ENCODE peak calls at places on chromosomes 11 and 22, in five cellular contexts. L is Peyer's patch, K is OCI-LY7, O is PC-3, J is uterus. E is an unnamed sample.

GRCh38 chr11:70729949-70730348 is 331.6 kb downstream of the CTTN start:
- DNase-seq in K (no peak), J (no peak), O (no peak), L (no peak), E (no peak)

GRCh38 chr11:23313001-23313400 is 452.7 kb upstream of the CCDC179 start:
- DNase-seq in K (no peak), O (no peak), J (no peak), L (no peak), E (no peak)

GRCh38 chr11:32311351-32312077 is 123.8 kb downstream of the WT1 start:
- DNase-seq in J (no peak), L (no peak), O (peak; percentile 13), K (no peak), E (no peak)

GRCh38 chr11:225734-226453 is 10.2 kb downstream of the SIRT3 start:
- DNase-seq in K (no peak), J (no peak), L (no peak), O (no peak), E (no peak)

GRCh38 chr11:88575876-88576275 is 238.3 kb upstream of the CTSC start:
- DNase-seq in O (no peak), K (no peak), J (no peak), L (no peak), E (no peak)

GRCh38 chr11:126391970-126392637 is 36.6 kb downstream of the ST3GAL4 start:
- DNase-seq in O (no peak), L (no peak), K (peak; percentile 38), J (no peak), E (no peak)

GRCh38 chr11:34166806-34167740 is 61.6 kb downstream of the NAT10 start:
- DNase-seq in L (no peak), O (no peak), J (no peak), K (no peak), E (no peak)

GRCh38 chr11:76161261-76161961 is 44.9 kb downstream of the WNT11 start:
- DNase-seq in O (no peak), K (no peak), L (no peak), J (no peak), E (no peak)

GRCh38 chr11:131637469-131638175 is 267.2 kb downstream of the NTM start:
- DNase-seq in O (no peak), L (no peak), K (no peak), J (no peak), E (no peak)

GRCh38 chr22:47369431-47370015 is 607.1 kb downstream of the TBC1D22A start:
- DNase-seq in O (no peak), L (no peak), K (no peak), J (peak; percentile 3), E (no peak)

GRCh38 chr22:47367993-47368945 is 605.8 kb downstream of the TBC1D22A start:
- DNase-seq in O (no peak), J (no peak), L (no peak), K (no peak), E (no peak)

GRCh38 chr22:47367107-47367690 is 604.7 kb downstream of the TBC1D22A start:
- DNase-seq in O (no peak), L (no peak), J (no peak), K (no peak), E (no peak)

GRCh38 chr22:47370448-47371262 is 608.2 kb downstream of the TBC1D22A start:
- DNase-seq in K (no peak), J (peak; percentile 8), L (no peak), O (peak; percentile 7), E (no peak)

DNA sequence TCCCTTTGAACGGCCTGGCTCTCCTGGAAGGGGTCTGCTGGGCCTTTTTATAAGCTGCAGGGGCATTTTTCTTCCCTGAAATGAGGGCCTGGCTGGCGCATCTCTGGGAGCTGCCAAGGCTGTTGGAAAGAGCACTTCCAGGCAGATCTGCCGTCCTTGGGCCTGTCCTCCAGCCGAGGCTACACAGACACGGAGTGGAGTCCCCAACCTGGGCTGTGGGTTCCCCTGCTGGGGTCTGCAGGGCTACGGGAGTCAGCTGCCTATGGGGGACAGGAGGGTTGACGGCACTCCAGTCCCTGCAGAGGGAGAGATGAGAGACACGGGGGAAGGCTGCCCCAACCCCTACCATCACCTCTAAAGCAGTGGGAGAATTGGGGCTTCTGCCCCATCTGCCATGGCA is 606.6 kb downstream of the TBC1D22A start:
- DNase-seq in O (no peak), K (no peak), L (no peak), J (peak; percentile 4), E (no peak)
- H3K9me3 ChIP-seq in O (no peaks in the 10 kb centered on the region), K (no peaks in the 10 kb centered on the region), L (peaks cover 3% of the 10 kb centered on the region), J (no peaks in the 10 kb centered on the region), E (no peaks in the 10 kb centered on the region)

GRCh38 chr22:48055185-48055584 is 1292.7 kb downstream of the TBC1D22A start:
- DNase-seq in L (no peak), K (no peak), J (no peak), O (no peak), E (no peak)

GRCh38 chr22:48053973-48054372 is 1291.5 kb downstream of the TBC1D22A start:
- DNase-seq in J (no peak), O (no peak), L (no peak), K (no peak), E (no peak)

GRCh38 chr22:48054596-48054995 is 1292.1 kb downstream of the TBC1D22A start:
- DNase-seq in J (no peak), O (no peak), L (no peak), K (no peak), E (no peak)

GRCh38 chr22:48057116-48057835 is 1294.8 kb downstream of the TBC1D22A start:
- DNase-seq in L (no peak), J (no peak), O (no peak), K (no peak), E (no peak)

DNA sequence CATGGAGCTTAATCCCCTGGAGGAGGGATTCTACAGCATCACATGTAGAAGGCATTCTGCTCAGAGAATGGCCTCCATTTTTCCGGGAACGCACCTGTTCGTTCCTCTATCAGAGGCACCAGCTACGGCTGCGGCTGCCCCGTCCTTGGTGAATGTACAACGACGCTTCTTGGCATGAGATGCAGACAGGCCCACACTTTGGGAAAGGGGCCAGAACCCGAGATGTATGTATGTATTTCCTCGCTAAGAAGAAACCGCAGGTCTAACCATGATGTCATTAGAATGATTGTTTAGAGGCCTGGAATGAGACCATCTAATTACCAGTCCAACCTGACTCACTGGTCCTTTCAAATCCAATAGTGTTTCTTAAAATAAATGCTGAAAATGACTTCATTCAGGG is 1293.4 kb downstream of the TBC1D22A start:
- DNase-seq in O (peak; percentile 43), K (no peak), L (no peak), J (no peak), E (no peak)
- H3K9me3 ChIP-seq in O (no peaks in the 10 kb centered on the region), K (no peaks in the 10 kb centered on the region), L (no peaks in the 10 kb centered on the region), J (no peaks in the 10 kb centered on the region), E (no peaks in the 10 kb centered on the region)

GRCh38 chr11:60795291-60795690 is 10.2 kb downstream of the MS4A10 start:
- DNase-seq in J (no peak), L (no peak), O (no peak), K (no peak), E (no peak)
- H3K9me3 ChIP-seq in J (no peaks in the 10 kb centered on the region), L (no peaks in the 10 kb centered on the region), O (peaks cover 6% of the 10 kb centered on the region), K (no peaks in the 10 kb centered on the region), E (no peaks in the 10 kb centered on the region)

GRCh38 chr22:41513391-41513790 is 30.9 kb downstream of the POLR3H start:
- DNase-seq in L (no peak), O (no peak), J (no peak), K (no peak), E (peak; percentile 80)

GRCh38 chr22:41512421-41513194 is 31.7 kb downstream of the POLR3H start:
- DNase-seq in O (peak; percentile 79), K (no peak), J (peak; percentile 63), L (no peak), E (peak; percentile 81)

GRCh38 chr22:41518048-41518347 is 26.3 kb downstream of the POLR3H start:
- DNase-seq in L (no peak), O (no peak), J (no peak), K (no peak), E (no peak)

GRCh38 chr22:41517172-41518047 is 26.9 kb downstream of the POLR3H start:
- DNase-seq in L (peak; percentile 55), K (no peak), O (peak; percentile 70), J (peak; percentile 81), E (peak; percentile 79)

DNA sequence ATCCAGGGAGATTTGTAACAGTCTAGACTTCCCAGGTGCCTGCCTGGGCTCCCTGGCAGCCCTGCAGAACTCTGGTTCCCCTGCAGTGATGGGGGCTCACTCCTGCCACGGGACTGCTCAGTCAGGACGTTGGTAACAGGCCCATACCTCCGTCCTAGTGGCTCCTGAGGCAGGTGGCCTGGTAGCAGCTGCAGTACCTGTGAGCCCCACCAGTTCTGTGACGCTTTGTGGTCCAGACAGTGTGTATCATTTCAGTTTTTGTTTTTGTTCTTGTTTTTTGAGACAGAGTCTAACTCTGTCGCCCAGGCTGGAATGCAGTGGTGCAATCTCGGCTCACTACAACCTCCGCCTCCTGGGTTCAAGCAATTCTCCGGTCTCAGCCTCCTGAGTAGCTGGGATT is 27.8 kb downstream of the POLR3H start:
- DNase-seq in K (no peak), O (no peak), L (no peak), J (no peak), E (no peak)
- H3K9me3 ChIP-seq in K (no peaks in the 10 kb centered on the region), O (no peaks in the 10 kb centered on the region), L (no peaks in the 10 kb centered on the region), J (no peaks in the 10 kb centered on the region), E (no peaks in the 10 kb centered on the region)

GRCh38 chr22:49184736-49185135 is 642.9 kb downstream of the BRD1 start:
- DNase-seq in O (no peak), L (no peak), J (no peak), K (no peak), E (no peak)

GRCh38 chr22:49181942-49182341 is 645.7 kb downstream of the BRD1 start:
- DNase-seq in J (no peak), K (no peak), O (no peak), L (no peak), E (no peak)

GRCh38 chr22:49183826-49184216 is 643.9 kb downstream of the BRD1 start:
- DNase-seq in L (no peak), K (no peak), O (no peak), J (no peak), E (no peak)

GRCh38 chr22:49182416-49182815 is 645.3 kb downstream of the BRD1 start:
- DNase-seq in L (no peak), O (no peak), J (no peak), K (no peak), E (no peak)

DNA sequence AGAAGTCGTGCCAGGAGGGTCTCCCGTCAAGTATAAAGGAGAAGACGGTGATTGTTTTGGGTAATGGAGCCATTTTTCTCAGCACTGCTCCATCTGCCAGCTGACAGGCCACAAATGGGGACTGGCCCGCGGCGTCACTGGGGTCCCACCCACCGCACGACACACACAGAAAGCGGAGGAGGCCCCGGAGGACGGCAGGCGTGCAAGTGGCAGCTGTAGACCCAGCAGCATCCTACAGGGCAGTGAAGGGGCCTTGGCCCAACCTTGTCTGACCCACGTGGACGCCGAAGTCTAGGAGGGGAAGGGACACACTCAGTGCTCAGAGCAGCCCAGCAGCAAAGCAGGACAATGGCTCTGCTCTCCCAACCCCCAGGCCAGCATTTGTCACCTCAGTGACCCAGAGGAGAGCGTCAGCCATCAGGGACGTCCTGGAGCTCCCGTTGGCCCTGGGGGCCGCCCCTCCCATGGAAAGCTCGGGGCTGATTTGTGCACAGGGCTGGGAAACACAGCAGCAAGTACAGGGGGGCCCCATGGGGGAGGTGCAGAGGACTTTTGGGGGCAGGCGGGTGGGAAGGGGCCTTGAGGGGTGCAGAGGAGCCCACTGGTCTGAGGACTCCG is 644.4 kb downstream of the BRD1 start:
- DNase-seq in K (no peak), L (no peak), J (no peak), O (no peak), E (no peak)
- H3K9me3 ChIP-seq in K (no peaks in the 10 kb centered on the region), L (no peaks in the 10 kb centered on the region), J (no peaks in the 10 kb centered on the region), O (no peaks in the 10 kb centered on the region), E (no peaks in the 10 kb centered on the region)

GRCh38 chr11:106603971-106604370 is 414.3 kb downstream of the GUCY1A2 start:
- DNase-seq in K (no peak), J (peak; percentile 20), O (no peak), L (no peak), E (no peak)

GRCh38 chr11:106614280-106614679 is 404.0 kb downstream of the GUCY1A2 start:
- DNase-seq in O (no peak), K (no peak), L (no peak), J (no peak), E (no peak)

GRCh38 chr11:106608677-106609076 is 409.6 kb downstream of the GUCY1A2 start:
- DNase-seq in L (no peak), K (no peak), J (no peak), O (peak; percentile 79), E (no peak)
- H3K9me3 ChIP-seq in L (no peaks in the 10 kb centered on the region), K (no peaks in the 10 kb centered on the region), J (no peaks in the 10 kb centered on the region), O (no peaks in the 10 kb centered on the region), E (no peaks in the 10 kb centered on the region)

E was measured in gastrocnemius medialis.